ENCODE peak calls at places on chromosomes 7 and 10, in eight cellular contexts. L is lung; B is CD8-positive, alpha-beta T cell; V is endothelial cell of umbilical vein; O is transverse colon; X is tibial nerve; F is GM23248; N is cardiac muscle cell. P is an unnamed sample.

GRCh38 chr10:24974978-24975377 is 22.6 kb upstream of the PRTFDC1 start:
- DNase-seq in O (no peak), F (peak; percentile 90), B (no peak), V (no peak), N (no peak), X (peak; percentile 44), L (no peak), P (no peak)

GRCh38 chr10:11145498-11145855 is 127.8 kb downstream of the CELF2 start:
- DNase-seq in V (peak; percentile 44), L (no peak), B (peak; percentile 61), X (no peak), O (peak; percentile 63), N (peak; percentile 58), F (no peak), P (no peak)

GRCh38 chr10:63671317-63671937 is 150.2 kb downstream of the REEP3 start:
- DNase-seq in X (no peak), V (peak; percentile 89), L (no peak), N (no peak), F (peak; percentile 71), O (no peak), B (no peak), P (no peak)

GRCh38 chr7:66267249-66267648 is 62.1 kb downstream of the TPST1 start:
- DNase-seq in O (no peak), F (peak; percentile 93), B (no peak), V (no peak), X (peak; percentile 85), L (no peak), N (no peak), P (no peak)

GRCh38 chr10:90352288-90352687 is 505.6 kb downstream of the HTR7 start:
- DNase-seq in B (no peak), F (no peak), L (no peak), O (no peak), N (peak; percentile 15), V (no peak), X (no peak), P (no peak)

GRCh38 chr7:84258628-84259027 is 64.0 kb upstream of the SEMA3A start:
- DNase-seq in L (no peak), N (no peak), F (peak; percentile 84), X (no peak), O (no peak), V (no peak), B (no peak), P (no peak)

GRCh38 chr10:9685596-9685995 is 1332.1 kb upstream of the CELF2 start:
- DNase-seq in L (no peak), F (no peak), O (no peak), V (no peak), B (no peak), N (no peak), X (no peak), P (no peak)

GRCh38 chr7:3437467-3437866 is 136.4 kb downstream of the SDK1 start:
- DNase-seq in L (no peak), B (no peak), N (peak; percentile 21), X (no peak), O (no peak), V (no peak), F (no peak), P (no peak)

GRCh38 chr7:11648980-11649379 is 183.0 kb downstream of the THSD7A start:
- DNase-seq in L (no peak), V (peak; percentile 95), B (no peak), F (no peak), N (no peak), O (no peak), X (no peak), P (no peak)

GRCh38 chr10:122468923-122469781 is 7.8 kb downstream of the HTRA1 start:
- DNase-seq in B (no peak), N (no peak), L (no peak), X (peak; percentile 71), O (no peak), V (peak; percentile 64), F (peak; percentile 99), P (no peak)

GRCh38 chr7:26399309-26399610 is 107.6 kb downstream of the SNX10 start:
- DNase-seq in L (no peak), B (no peak), F (peak; percentile 55), V (peak; percentile 78), N (peak; percentile 49), X (no peak), O (no peak), P (no peak)

GRCh38 chr10:113959383-113959760 is 84.3 kb upstream of the ADRB1 start:
- DNase-seq in B (no peak), V (no peak), F (peak; percentile 33), X (no peak), O (peak; percentile 84), L (no peak), N (no peak), P (no peak)

GRCh38 chr7:5462216-5462615 is 38.6 kb upstream of the TNRC18 start:
- DNase-seq in F (no peak), L (no peak), V (no peak), N (no peak), O (no peak), B (no peak), X (no peak), P (no peak)

GRCh38 chr10:66627156-66627555 is 298.7 kb upstream of the LRRTM3 start:
- DNase-seq in L (no peak), F (no peak), O (no peak), B (no peak), N (peak; percentile 33), V (no peak), X (no peak), P (no peak)

GRCh38 chr7:131691454-131692130 is 135.2 kb upstream of the PODXL start:
- DNase-seq in O (no peak), N (no peak), L (peak; percentile 21), V (no peak), B (no peak), X (no peak), F (no peak), P (peak; percentile 83)

GRCh38 chr7:105673367-105674188 is 92.3 kb upstream of the EFCAB10 start:
- DNase-seq in F (no peak), L (peak; percentile 68), V (peak; percentile 21), O (peak; percentile 33), B (no peak), N (no peak), X (no peak), P (no peak)

GRCh38 chr7:116560021-116560970 is 35.5 kb downstream of the CAV1 start:
- DNase-seq in O (no peak), N (peak; percentile 3), L (no peak), X (no peak), B (no peak), V (no peak), F (no peak), P (no peak)

GRCh38 chr7:54545241-54545563 is 3.0 kb downstream of the VSTM2A start:
- DNase-seq in F (no peak), V (no peak), X (no peak), N (no peak), B (no peak), L (no peak), O (no peak), P (no peak)
- H3K27me3 ChIP-seq in F (peaks cover 46% of the 10 kb centered on the region), V (peaks cover 52% of the 10 kb centered on the region), X (no peaks in the 10 kb centered on the region), N (peaks cover 80% of the 10 kb centered on the region), B (peaks cover 10% of the 10 kb centered on the region), L (peaks cover 8% of the 10 kb centered on the region), O (peaks cover 81% of the 10 kb centered on the region), P (peaks cover 35% of the 10 kb centered on the region)

GRCh38 chr10:106493166-106493565 is 671.3 kb downstream of the SORCS1 start:
- DNase-seq in L (no peak), N (no peak), B (no peak), O (no peak), V (no peak), F (no peak), X (no peak), P (no peak)

GRCh38 chr10:106487726-106488125 is 676.8 kb downstream of the SORCS1 start:
- DNase-seq in L (no peak), B (no peak), O (no peak), V (no peak), X (no peak), N (no peak), F (no peak), P (no peak)
- H3K27ac ChIP-seq in L (no peak overlapping the region), B (no peak overlapping the region), O (no peak overlapping the region), V (no peak overlapping the region), X (no peak overlapping the region), N (no peak overlapping the region), F (no peak overlapping the region), P (no peak overlapping the region)

GRCh38 chr7:20793258-20793657 is 6.6 kb upstream of the SP8 start:
- DNase-seq in N (no peak), O (no peak), L (no peak), V (no peak), B (no peak), F (no peak), X (no peak), P (no peak)

GRCh38 chr7:20787658-20788057 is 972 bp upstream of the SP8 start:
- DNase-seq in O (no peak), L (no peak), F (no peak), B (no peak), V (no peak), X (no peak), N (no peak), P (no peak)

GRCh38 chr7:20786779-20787651 is at the start of gene SP8:
- DNase-seq in L (no peak), N (peak; percentile 74), O (no peak), B (no peak), F (peak; percentile 33), V (peak; percentile 51), X (no peak), P (no peak)

GRCh38 chr7:20791523-20791879 is 4.8 kb upstream of the SP8 start:
- DNase-seq in O (no peak), B (no peak), L (no peak), N (no peak), F (no peak), V (no peak), X (no peak), P (no peak)

GRCh38 chr7:20790273-20790842 is 3.7 kb upstream of the SP8 start:
- DNase-seq in N (no peak), V (peak; percentile 22), X (no peak), B (no peak), O (no peak), F (no peak), L (no peak), P (no peak)
- H3K27me3 ChIP-seq in N (peaks cover 100% of the 10 kb centered on the region), V (peaks cover 98% of the 10 kb centered on the region), X (no peaks in the 10 kb centered on the region), B (peaks cover 48% of the 10 kb centered on the region), O (peaks cover 100% of the 10 kb centered on the region), F (peaks cover 96% of the 10 kb centered on the region), L (peaks cover 20% of the 10 kb centered on the region), P (peaks cover 96% of the 10 kb centered on the region)

DNA sequence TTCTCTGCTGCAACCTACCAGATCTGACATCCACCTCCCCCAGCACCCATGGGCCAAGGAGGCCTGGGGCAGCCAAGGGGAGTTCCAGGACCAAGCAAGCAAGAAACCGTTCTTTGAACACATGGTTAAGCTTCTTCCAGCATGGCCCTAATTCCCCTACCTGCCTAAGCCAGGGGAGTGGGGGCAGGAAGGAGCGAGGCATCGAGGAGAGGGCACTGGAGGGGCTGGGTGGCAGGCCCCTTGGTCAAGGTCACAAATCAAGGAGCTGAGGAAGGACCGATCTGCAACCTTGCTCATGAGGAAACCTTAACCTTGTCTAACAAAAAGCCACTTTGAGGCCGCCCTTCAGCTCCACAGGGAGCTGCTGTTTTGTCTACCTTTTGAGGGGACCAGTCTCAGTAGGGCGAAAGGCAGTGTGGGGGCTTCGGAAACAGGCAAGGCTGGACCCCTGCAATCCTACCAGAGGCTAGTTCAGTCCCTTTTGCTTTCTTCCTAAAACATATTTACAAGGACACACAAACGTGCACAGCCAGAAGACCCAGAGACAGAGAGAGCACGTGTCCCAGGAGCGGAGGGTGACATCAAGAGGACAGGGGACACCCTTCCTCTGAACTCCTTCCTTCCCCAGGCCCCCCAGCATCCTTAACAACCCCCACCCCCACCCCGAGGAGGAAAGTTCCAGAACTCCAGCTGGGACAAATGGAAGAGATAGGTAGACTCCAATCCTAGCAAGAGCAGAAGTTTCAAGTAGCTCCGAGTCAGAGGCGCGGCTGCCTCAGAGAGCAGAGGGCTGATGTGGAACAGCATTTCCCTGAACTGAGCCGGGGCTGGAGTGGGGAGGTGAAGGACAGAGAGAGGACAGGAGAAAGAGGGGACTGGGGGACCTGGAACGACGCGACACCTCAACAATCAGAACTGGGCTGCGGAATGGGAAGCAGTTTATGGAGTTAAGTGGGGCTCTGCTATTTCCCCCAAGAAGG is 28.2 kb downstream of the SPOCK2 start:
- DNase-seq in V (no peak), O (no peak), X (no peak), B (no peak), N (no peak), L (no peak), F (no peak), P (no peak)
- H3K27ac ChIP-seq in V (no peak overlapping the region), O (no peak overlapping the region), X (no peak overlapping the region), B (no peak overlapping the region), N (no peak overlapping the region), L (no peak overlapping the region), F (no peak overlapping the region), P (no peak overlapping the region)